ENCODE peak calls at places on chromosomes 6 and 20, in five cellular contexts. One of them, this sample, is unnamed.

GRCh38 chr6:11744753-11745152 is 33.9 kb downstream of the ADTRP start:
- DNase-seq in ovary: no peak
- DNase-seq in transverse colon: peak
- DNase-seq in suprapubic skin: peak
- DNase-seq in K562: no peak
- DNase-seq in this sample: peak

GRCh38 chr20:24303393-24303792 is 166.0 kb upstream of the SYNDIG1 start:
- DNase-seq in transverse colon: no peak
- DNase-seq in ovary: no peak
- DNase-seq in K562: no peak
- DNase-seq in suprapubic skin: no peak
- DNase-seq in this sample: no peak

GRCh38 chr6:81575446-81575845 is 177.0 kb downstream of the TENT5A start:
- DNase-seq in ovary: no peak
- DNase-seq in K562: no peak
- DNase-seq in transverse colon: no peak
- DNase-seq in suprapubic skin: no peak
- DNase-seq in this sample: no peak

GRCh38 chr6:36329798-36330291 is 6.8 kb downstream of the BNIP5 start:
- DNase-seq in suprapubic skin: no peak
- DNase-seq in ovary: no peak
- DNase-seq in K562: peak
- DNase-seq in transverse colon: no peak
- DNase-seq in this sample: no peak

GRCh38 chr6:81668615-81669047 is 83.8 kb downstream of the TENT5A start:
- DNase-seq in transverse colon: no peak
- DNase-seq in ovary: no peak
- DNase-seq in suprapubic skin: no peak
- DNase-seq in K562: no peak
- DNase-seq in this sample: no peak

GRCh38 chr20:60050193-60050960 is 92.2 kb downstream of the CDH26 start:
- DNase-seq in K562: no peak
- DNase-seq in suprapubic skin: no peak
- DNase-seq in transverse colon: peak
- DNase-seq in ovary: no peak
- DNase-seq in this sample: no peak

GRCh38 chr20:21623781-21624094 is 81.7 kb upstream of the PAX1 start:
- DNase-seq in K562: no peak
- DNase-seq in ovary: no peak
- DNase-seq in transverse colon: no peak
- DNase-seq in suprapubic skin: no peak
- DNase-seq in this sample: no peak

GRCh38 chr20:38209736-38210405 is 44.8 kb upstream of the TGM2 start:
- DNase-seq in suprapubic skin: no peak
- DNase-seq in ovary: peak
- DNase-seq in K562: no peak
- DNase-seq in transverse colon: no peak
- DNase-seq in this sample: no peak

GRCh38 chr6:129346964-129347363 is 363.0 kb downstream of the ARHGAP18 start:
- DNase-seq in ovary: no peak
- DNase-seq in transverse colon: no peak
- DNase-seq in suprapubic skin: no peak
- DNase-seq in K562: no peak
- DNase-seq in this sample: no peak

GRCh38 chr6:147142684-147143245 is 61.5 kb upstream of the STXBP5 start:
- DNase-seq in ovary: no peak
- DNase-seq in suprapubic skin: no peak
- DNase-seq in transverse colon: no peak
- DNase-seq in K562: no peak
- DNase-seq in this sample: no peak

GRCh38 chr6:54737247-54737646 is 109.3 kb upstream of the FAM83B start:
- DNase-seq in ovary: no peak
- DNase-seq in suprapubic skin: no peak
- DNase-seq in transverse colon: no peak
- DNase-seq in K562: peak
- DNase-seq in this sample: no peak

GRCh38 chr6:8131265-8131897 is 29.0 kb upstream of the EEF1E1 start:
- DNase-seq in suprapubic skin: no peak
- DNase-seq in K562: peak
- DNase-seq in transverse colon: peak
- DNase-seq in ovary: no peak
- DNase-seq in this sample: no peak

GRCh38 chr20:62142252-62143117 is 709 bp downstream of the PSMA7 start:
- DNase-seq in ovary: peak
- DNase-seq in suprapubic skin: no peak
- DNase-seq in K562: no peak
- DNase-seq in transverse colon: peak
- DNase-seq in this sample: no peak

GRCh38 chr6:7726416-7727149 is 684 bp downstream of the BMP6 start:
- DNase-seq in transverse colon: no peak
- DNase-seq in suprapubic skin: no peak
- DNase-seq in ovary: peak
- DNase-seq in K562: peak
- DNase-seq in this sample: no peak

GRCh38 chr6:149371154-149371553 is 28.9 kb upstream of the SUMO4 start:
- DNase-seq in K562: no peak
- DNase-seq in suprapubic skin: no peak
- DNase-seq in transverse colon: no peak
- DNase-seq in ovary: no peak
- DNase-seq in this sample: no peak

GRCh38 chr6:75579951-75580350 is 21.7 kb upstream of the SENP6 start:
- DNase-seq in K562: no peak
- DNase-seq in ovary: no peak
- DNase-seq in suprapubic skin: no peak
- DNase-seq in transverse colon: no peak
- DNase-seq in this sample: no peak

GRCh38 chr6:49606696-49607390 is 29.8 kb downstream of the RHAG start:
- DNase-seq in suprapubic skin: no peak
- DNase-seq in transverse colon: peak
- DNase-seq in ovary: no peak
- DNase-seq in K562: peak
- DNase-seq in this sample: no peak

GRCh38 chr6:152821525-152821924 is 70.9 kb downstream of the VIP start:
- DNase-seq in K562: no peak
- DNase-seq in suprapubic skin: no peak
- DNase-seq in transverse colon: no peak
- DNase-seq in ovary: no peak
- DNase-seq in this sample: no peak

GRCh38 chr20:1623501-1624250 is 3.9 kb upstream of the SIRPB1 start:
- DNase-seq in K562: no peak
- DNase-seq in ovary: no peak
- DNase-seq in suprapubic skin: no peak
- DNase-seq in transverse colon: no peak
- DNase-seq in this sample: no peak

GRCh38 chr6:157288575-157288974 is 34.7 kb downstream of the TMEM242 start:
- DNase-seq in ovary: no peak
- DNase-seq in K562: no peak
- DNase-seq in transverse colon: no peak
- DNase-seq in suprapubic skin: no peak
- DNase-seq in this sample: no peak

GRCh38 chr20:48597521-48598302 is 230.1 kb downstream of the PREX1 start:
- DNase-seq in ovary: peak
- DNase-seq in suprapubic skin: peak
- DNase-seq in K562: no peak
- DNase-seq in transverse colon: peak
- DNase-seq in this sample: no peak

GRCh38 chr6:116450185-116450710 is 10.9 kb upstream of the CALHM6 start:
- DNase-seq in ovary: no peak
- DNase-seq in suprapubic skin: no peak
- DNase-seq in transverse colon: no peak
- DNase-seq in K562: no peak
- DNase-seq in this sample: no peak

GRCh38 chr6:96157018-96157565 is 141.3 kb downstream of the FUT9 start:
- DNase-seq in transverse colon: no peak
- DNase-seq in ovary: no peak
- DNase-seq in suprapubic skin: no peak
- DNase-seq in K562: no peak
- DNase-seq in this sample: no peak

GRCh38 chr6:41706876-41707564 is 28.4 kb downstream of the TFEB start:
- DNase-seq in K562: no peak
- DNase-seq in transverse colon: no peak
- DNase-seq in ovary: no peak
- DNase-seq in suprapubic skin: no peak
- DNase-seq in this sample: no peak

GRCh38 chr6:73521351-73522254 is 771 bp upstream of the EEF1A1 start:
- DNase-seq in K562: peak
- DNase-seq in transverse colon: no peak
- DNase-seq in suprapubic skin: peak
- DNase-seq in ovary: peak
- DNase-seq in this sample: peak

GRCh38 chr6:87139236-87139635 is 16.1 kb upstream of the ZNF292 start:
- DNase-seq in transverse colon: peak
- DNase-seq in K562: peak
- DNase-seq in ovary: no peak
- DNase-seq in suprapubic skin: no peak
- DNase-seq in this sample: peak

GRCh38 chr20:34891166-34892062 is 15.0 kb downstream of the ACSS2 start:
- DNase-seq in K562: no peak
- DNase-seq in ovary: no peak
- DNase-seq in transverse colon: no peak
- DNase-seq in suprapubic skin: no peak
- DNase-seq in this sample: no peak

GRCh38 chr6:45300776-45301175 is 27.4 kb upstream of the RUNX2 start:
- DNase-seq in K562: no peak
- DNase-seq in transverse colon: no peak
- DNase-seq in ovary: no peak
- DNase-seq in suprapubic skin: no peak
- DNase-seq in this sample: no peak

GRCh38 chr6:121223212-121223611 is 111.1 kb downstream of the TBC1D32 start:
- DNase-seq in suprapubic skin: no peak
- DNase-seq in K562: no peak
- DNase-seq in transverse colon: no peak
- DNase-seq in ovary: no peak
- DNase-seq in this sample: no peak

GRCh38 chr20:2172305-2173175 is 70.9 kb downstream of the STK35 start:
- DNase-seq in transverse colon: peak
- DNase-seq in suprapubic skin: peak
- DNase-seq in K562: peak
- DNase-seq in ovary: peak
- DNase-seq in this sample: peak

GRCh38 chr6:117555882-117556498 is 46.3 kb downstream of the GOPC start:
- DNase-seq in K562: peak
- DNase-seq in ovary: no peak
- DNase-seq in transverse colon: peak
- DNase-seq in suprapubic skin: no peak
- DNase-seq in this sample: peak

GRCh38 chr20:24379116-24379927 is 90.1 kb upstream of the SYNDIG1 start:
- DNase-seq in transverse colon: peak
- DNase-seq in ovary: no peak
- DNase-seq in suprapubic skin: no peak
- DNase-seq in K562: no peak
- DNase-seq in this sample: no peak

GRCh38 chr6:101102702-101103101 is 221.6 kb upstream of the ASCC3 start:
- DNase-seq in ovary: no peak
- DNase-seq in suprapubic skin: no peak
- DNase-seq in transverse colon: no peak
- DNase-seq in K562: no peak
- DNase-seq in this sample: no peak

GRCh38 chr6:128432394-128432793 is 88.0 kb downstream of the PTPRK start:
- DNase-seq in K562: no peak
- DNase-seq in ovary: no peak
- DNase-seq in transverse colon: no peak
- DNase-seq in suprapubic skin: no peak
- DNase-seq in this sample: no peak

GRCh38 chr6:21079468-21080048 is 514.0 kb upstream of the SOX4 start:
- DNase-seq in K562: no peak
- DNase-seq in suprapubic skin: no peak
- DNase-seq in transverse colon: no peak
- DNase-seq in ovary: no peak
- DNase-seq in this sample: no peak
- TF ChIP-seq CTCF in K562: no peak
- TF ChIP-seq CTCF in suprapubic skin: no peak
- TF ChIP-seq CTCF in transverse colon: no peak
- TF ChIP-seq CTCF in ovary: no peak
- TF ChIP-seq CTCF in this sample: no peak

GRCh38 chr6:108559097-108559883 is 1.4 kb upstream of the FOXO3 start:
- DNase-seq in ovary: peak
- DNase-seq in K562: peak
- DNase-seq in transverse colon: peak
- DNase-seq in suprapubic skin: peak
- DNase-seq in this sample: peak
- TF ChIP-seq EP300 in ovary: no peak
- TF ChIP-seq EP300 in K562: peak
- TF ChIP-seq EP300 in transverse colon: no peak
- TF ChIP-seq EP300 in suprapubic skin: no peak
- TF ChIP-seq EP300 in this sample: peak

DNA sequence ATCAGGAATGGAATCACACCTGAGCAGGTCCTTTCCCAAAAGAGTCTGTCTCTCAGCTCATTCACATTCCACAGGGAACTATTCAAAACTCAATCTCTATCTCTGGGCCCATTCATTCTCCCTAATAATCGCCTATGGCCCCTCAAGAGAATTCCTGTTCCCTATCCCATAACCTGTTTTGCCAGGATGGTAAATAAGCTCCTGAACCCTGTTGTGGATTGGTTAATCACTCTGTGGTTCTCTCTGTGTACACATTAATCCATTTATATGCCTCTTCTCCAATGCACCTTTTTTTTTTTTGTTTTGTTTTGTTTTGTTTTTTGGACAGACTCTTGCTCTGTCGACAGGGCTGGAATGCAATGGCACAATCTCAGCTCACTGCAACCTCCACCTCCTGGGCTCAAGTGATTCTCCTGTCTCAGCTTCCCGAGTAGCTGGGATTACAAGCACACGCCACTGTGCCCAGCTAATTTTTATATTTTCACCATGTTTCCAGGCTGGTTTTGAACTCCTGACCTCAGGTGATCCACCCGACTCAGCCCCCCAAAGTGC is 17.2 kb upstream of the KIFC1 start:
- DNase-seq in ovary: no peak
- DNase-seq in transverse colon: no peak
- DNase-seq in K562: no peak
- DNase-seq in suprapubic skin: no peak
- DNase-seq in this sample: no peak
- H3K27ac ChIP-seq in ovary: no peak
- H3K27ac ChIP-seq in transverse colon: peak
- H3K27ac ChIP-seq in K562: no peak
- H3K27ac ChIP-seq in suprapubic skin: peak
- H3K27ac ChIP-seq in this sample: peak

GRCh38 chr20:46699651-46700359 is 9.6 kb upstream of the SLC2A10 start:
- DNase-seq in K562: peak
- DNase-seq in transverse colon: no peak
- DNase-seq in ovary: no peak
- DNase-seq in suprapubic skin: no peak
- DNase-seq in this sample: no peak
- TF ChIP-seq CTCF in K562: peak
- TF ChIP-seq CTCF in transverse colon: peak
- TF ChIP-seq CTCF in ovary: no peak
- TF ChIP-seq CTCF in suprapubic skin: peak
- TF ChIP-seq CTCF in this sample: no peak

DNA sequence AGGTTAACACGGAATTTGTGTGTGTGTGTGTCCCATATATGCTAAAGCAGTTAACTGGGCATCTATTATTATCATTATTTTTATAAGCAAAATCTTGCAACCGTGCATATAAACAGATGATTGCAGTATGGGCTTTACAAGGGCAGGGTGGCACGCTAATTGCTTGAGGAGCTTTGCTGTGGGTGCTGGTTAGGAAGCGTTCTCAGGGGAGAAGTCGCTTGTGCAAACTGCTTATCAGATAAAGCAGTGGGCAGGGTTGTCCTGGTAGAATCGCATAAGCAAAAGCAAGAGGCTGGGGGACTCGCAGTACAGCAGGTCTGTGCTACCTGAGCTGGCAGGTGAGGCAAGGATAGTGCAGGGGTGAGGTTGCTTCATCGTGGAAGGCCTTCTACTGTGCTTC is 9.7 kb upstream of the CCN6 start:
- DNase-seq in K562: no peak
- DNase-seq in ovary: no peak
- DNase-seq in suprapubic skin: no peak
- DNase-seq in transverse colon: no peak
- DNase-seq in this sample: no peak
- TF ChIP-seq EP300 in K562: no peak
- TF ChIP-seq EP300 in ovary: no peak
- TF ChIP-seq EP300 in suprapubic skin: no peak
- TF ChIP-seq EP300 in transverse colon: no peak
- TF ChIP-seq EP300 in this sample: no peak

This sample was measured in tibial nerve.